ENCODE peak calls at places on chromosomes 1 and 21, in seven cellular contexts. X, A, P, E, R, M and H are unnamed samples.

GRCh38 chr1:25861316-25862286 is 2.3 kb upstream of the AUNIP start:
- DNase-seq in X (no peak), M (no peak), R (no peak), E (no peak), A (no peak), P (no peak), H (no peak)

GRCh38 chr1:236016782-236017400 is 48.0 kb downstream of the NID1 start:
- DNase-seq in A (no peak), E (no peak), R (peak; percentile 28), P (no peak), X (no peak), M (peak; percentile 45), H (no peak)

GRCh38 chr21:30194701-30195299 is 21.1 kb downstream of the CLDN8 start:
- DNase-seq in P (no peak), M (peak; percentile 7), R (no peak), E (peak; percentile 79), A (peak; percentile 48), X (peak; percentile 37), H (no peak)

GRCh38 chr1:77541162-77541545 is 141.3 kb downstream of the ZZZ3 start:
- DNase-seq in P (no peak), E (no peak), A (no peak), X (no peak), M (no peak), R (no peak), H (no peak)

GRCh38 chr1:24929876-24930702 is at the start of gene RUNX3:
- DNase-seq in P (peak; percentile 76), M (no peak), R (peak; percentile 85), E (peak; percentile 24), A (peak; percentile 67), X (no peak), H (peak; percentile 91)

GRCh38 chr1:78553859-78554258 is 63.1 kb downstream of the PTGFR start:
- DNase-seq in X (no peak), M (no peak), R (no peak), P (no peak), A (no peak), E (no peak), H (no peak)

GRCh38 chr1:2314297-2314802 is 77.0 kb downstream of the MORN1 start:
- DNase-seq in M (no peak), A (no peak), E (no peak), X (no peak), R (peak; percentile 39), P (peak; percentile 68), H (no peak)

GRCh38 chr1:8670371-8670818 is 147.0 kb downstream of the RERE start:
- DNase-seq in A (no peak), E (no peak), X (no peak), M (no peak), R (no peak), P (no peak), H (no peak)

GRCh38 chr1:218527737-218528136 is 182.6 kb downstream of the TGFB2 start:
- DNase-seq in P (no peak), R (no peak), M (no peak), A (no peak), X (no peak), E (no peak), H (no peak)

GRCh38 chr1:184065559-184065958 is 14.0 kb downstream of the TSEN15 start:
- DNase-seq in E (no peak), X (no peak), P (no peak), A (no peak), M (no peak), R (no peak), H (no peak)

GRCh38 chr1:84386716-84387479 is 11.4 kb upstream of the DNASE2B start:
- DNase-seq in X (peak; percentile 27), E (no peak), A (no peak), M (peak; percentile 31), R (no peak), P (no peak), H (no peak)

GRCh38 chr1:110778821-110779220 is 94.1 kb upstream of the CD53 start:
- DNase-seq in P (no peak), X (no peak), R (no peak), M (no peak), E (no peak), A (no peak), H (no peak)

GRCh38 chr21:35070436-35070835 is 21.3 kb upstream of the RUNX1 start:
- DNase-seq in E (no peak), P (no peak), X (no peak), A (no peak), R (no peak), M (no peak), H (no peak)

GRCh38 chr1:51926171-51926812 is 47.8 kb upstream of the NRDC start:
- DNase-seq in E (no peak), R (no peak), P (no peak), X (peak; percentile 58), M (no peak), A (no peak), H (no peak)

GRCh38 chr1:85495556-85495955 is 30.6 kb upstream of the DDAH1 start:
- DNase-seq in A (no peak), P (no peak), R (peak; percentile 4), M (peak; percentile 67), X (peak; percentile 55), E (peak; percentile 33), H (no peak)

GRCh38 chr1:29789221-29789909 is 553.0 kb downstream of the PTPRU start:
- DNase-seq in A (no peak), M (peak; percentile 21), E (no peak), P (no peak), X (no peak), R (no peak), H (no peak)

GRCh38 chr1:234961468-234962339 is 166.9 kb downstream of the TOMM20 start:
- DNase-seq in M (no peak), A (no peak), E (no peak), P (no peak), R (no peak), X (peak; percentile 80), H (no peak)

GRCh38 chr1:221576268-221576667 is 165.6 kb downstream of the DUSP10 start:
- DNase-seq in X (peak; percentile 72), R (no peak), E (no peak), P (no peak), M (peak; percentile 19), A (no peak), H (no peak)

GRCh38 chr21:29827647-29828046 is 112.1 kb downstream of the GRIK1 start:
- DNase-seq in M (no peak), R (no peak), E (no peak), A (no peak), X (no peak), P (no peak), H (no peak)

GRCh38 chr1:59318271-59318865 is 21.5 kb downstream of the FGGY start:
- DNase-seq in A (no peak), M (no peak), R (no peak), P (no peak), E (no peak), X (no peak), H (no peak)

GRCh38 chr1:150609726-150610125 is 19.7 kb downstream of the ENSA start:
- DNase-seq in A (no peak), E (no peak), P (no peak), R (no peak), M (no peak), X (no peak), H (no peak)

GRCh38 chr1:116374340-116375164 is 1.5 kb downstream of the ATP1A1 start:
- DNase-seq in P (no peak), R (no peak), A (peak; percentile 1), M (no peak), X (no peak), E (no peak), H (no peak)

GRCh38 chr1:83033682-83034081 is 965.2 kb downstream of the TTLL7 start:
- DNase-seq in R (no peak), E (no peak), X (peak; percentile 36), P (no peak), A (no peak), M (no peak), H (no peak)